ENCODE peak calls at places on chromosomes 6 and 20, in four cellular contexts. K is hepatocyte, R is left lung, F is testis. S is an unnamed sample.

GRCh38 chr6:149026530-149026942 is 279.7 kb downstream of the UST start:
- DNase-seq in K (peak), R (no peak), F (peak), S (peak)

GRCh38 chr6:127176175-127176574 is 57.7 kb downstream of the RSPO3 start:
- DNase-seq in K (no peak), R (no peak), F (no peak), S (no peak)

GRCh38 chr6:37320649-37321048 is 33.1 kb upstream of the RNF8 start:
- DNase-seq in K (no peak), R (no peak), F (no peak), S (no peak)

GRCh38 chr20:41228858-41229257 is 88.7 kb downstream of the ZHX3 start:
- DNase-seq in K (no peak), R (no peak), F (no peak), S (no peak)

GRCh38 chr20:46169245-46170171 is 51.4 kb downstream of the CD40 start:
- DNase-seq in K (no peak), R (no peak), F (no peak), S (no peak)

GRCh38 chr6:151609146-151609962 is 115.5 kb downstream of the CCDC170 start:
- DNase-seq in K (no peak), R (no peak), F (peak), S (no peak)

GRCh38 chr6:2529217-2529719 is 221.5 kb downstream of the MYLK4 start:
- DNase-seq in K (no peak), R (no peak), F (no peak), S (no peak)

GRCh38 chr6:164039954-164040375 is 625.4 kb downstream of the QKI start:
- DNase-seq in K (no peak), R (peak), F (peak), S (no peak)

GRCh38 chr20:36728986-36729385 is 16.9 kb downstream of the NDRG3 start:
- DNase-seq in K (peak), R (no peak), F (no peak), S (peak)

GRCh38 chr6:11710221-11710836 is 68.3 kb downstream of the ADTRP start:
- DNase-seq in K (no peak), R (no peak), F (no peak), S (no peak)

GRCh38 chr6:7939186-7939863 is 28.7 kb upstream of the TXNDC5 start:
- DNase-seq in K (no peak), R (no peak), F (no peak), S (no peak)

GRCh38 chr20:17479041-17479657 is 52.0 kb downstream of the BFSP1 start:
- DNase-seq in K (no peak), R (no peak), F (no peak), S (no peak)

GRCh38 chr20:23884771-23885162 is 5.2 kb upstream of the CST5 start:
- DNase-seq in K (no peak), R (no peak), F (no peak), S (no peak)

GRCh38 chr6:132552372-132552771 is at the start of gene TAAR8:
- DNase-seq in K (no peak), R (no peak), F (no peak), S (no peak)

GRCh38 chr6:136786708-136787107 is 5.6 kb downstream of the MAP3K5 start:
- DNase-seq in K (no peak), R (no peak), F (no peak), S (no peak)

GRCh38 chr6:119076173-119076965 is 2.1 kb downstream of the FAM184A start:
- DNase-seq in K (no peak), R (no peak), F (no peak), S (no peak)

GRCh38 chr20:354298-354977 is 7.5 kb downstream of the NRSN2 start:
- DNase-seq in K (peak), R (peak), F (peak), S (peak)

GRCh38 chr6:139676718-139677117 is 302.3 kb upstream of the CITED2 start:
- DNase-seq in K (no peak), R (no peak), F (no peak), S (no peak)

GRCh38 chr6:124076336-124077048 is 272.8 kb downstream of the NKAIN2 start:
- DNase-seq in K (no peak), R (no peak), F (no peak), S (no peak)

GRCh38 chr6:121984956-121985355 is 414.5 kb upstream of the HSF2 start:
- DNase-seq in K (no peak), R (no peak), F (no peak), S (no peak)

GRCh38 chr20:23031346-23031745 is 3.8 kb upstream of the SSTR4 start:
- DNase-seq in K (no peak), R (no peak), F (no peak), S (no peak)

GRCh38 chr20:19275630-19276071 is 63.2 kb downstream of the SLC24A3 start:
- DNase-seq in K (peak), R (peak), F (peak), S (no peak)

GRCh38 chr6:104531591-104531990 is 328.1 kb downstream of the HACE1 start:
- DNase-seq in K (no peak), R (no peak), F (no peak), S (no peak)

GRCh38 chr6:83464741-83465140 is 33.9 kb upstream of the ME1 start:
- DNase-seq in K (peak), R (no peak), F (no peak), S (no peak)

GRCh38 chr6:43768983-43769525 is 957 bp upstream of the VEGFA start:
- DNase-seq in K (peak), R (peak), F (peak), S (no peak)

GRCh38 chr20:16256981-16257380 is 316.3 kb downstream of the KIF16B start:
- DNase-seq in K (no peak), R (no peak), F (no peak), S (no peak)

GRCh38 chr6:131602913-131603312 is 25.1 kb downstream of the MED23 start:
- DNase-seq in K (peak), R (no peak), F (no peak), S (no peak)

GRCh38 chr6:112434896-112435295 is 87.8 kb downstream of the RFPL4B start:
- DNase-seq in K (no peak), R (no peak), F (peak), S (no peak)

GRCh38 chr20:50115041-50115512 is 2.1 kb upstream of the UBE2V1 start:
- DNase-seq in K (no peak), R (no peak), F (no peak), S (no peak)

GRCh38 chr6:83592770-83593394 is 80.5 kb downstream of the PRSS35 start:
- DNase-seq in K (peak), R (no peak), F (peak), S (peak)

GRCh38 chr6:79111549-79111948 is 33.5 kb upstream of the PHIP start:
- DNase-seq in K (no peak), R (no peak), F (no peak), S (no peak)

GRCh38 chr6:29845405-29846006 is 17.9 kb downstream of the HLA-G start:
- DNase-seq in K (peak), R (no peak), F (no peak), S (no peak)

GRCh38 chr20:48350291-48350988 is 477.4 kb downstream of the PREX1 start:
- DNase-seq in K (no peak), R (no peak), F (peak), S (peak)

GRCh38 chr20:25035924-25036323 is 22.0 kb downstream of the ACSS1 start:
- DNase-seq in K (no peak), R (no peak), F (peak), S (no peak)

GRCh38 chr20:44958276-44958675 is 1.9 kb downstream of the TOMM34 start:
- DNase-seq in K (no peak), R (no peak), F (no peak), S (no peak)
- H3K4me3 ChIP-seq in K (no peak), R (no peak), F (no peak), S (no peak)

GRCh38 chr6:16236648-16237199 is 1.7 kb upstream of the GMPR start:
- DNase-seq in K (no peak), R (peak), F (peak), S (no peak)
- H3K4me3 ChIP-seq in K (no peak), R (no peak), F (no peak), S (no peak)

GRCh38 chr20:62804632-62805364 is at the start of gene OGFR:
- DNase-seq in K (peak), R (peak), F (peak), S (peak)

GRCh38 chr20:62805711-62806382 is 1.2 kb downstream of the OGFR start:
- DNase-seq in K (peak), R (peak), F (no peak), S (peak)

GRCh38 chr20:62805365-62805710 is 703 bp downstream of the OGFR start:
- DNase-seq in K (peak), R (no peak), F (peak), S (peak)

GRCh38 chr20:62807444-62808210 is 3.0 kb downstream of the OGFR start:
- DNase-seq in K (no peak), R (no peak), F (no peak), S (no peak)

GRCh38 chr20:62806383-62807050 is 1.9 kb downstream of the OGFR start:
- DNase-seq in K (no peak), R (no peak), F (no peak), S (no peak)
- H3K4me3 ChIP-seq in K (no peak), R (no peak), F (no peak), S (no peak)

GRCh38 chr6:142907544-142907943 is 37.4 kb downstream of the HIVEP2 start:
- DNase-seq in K (no peak), R (no peak), F (no peak), S (no peak)
- H3K4me3 ChIP-seq in K (no peak), R (no peak), F (no peak), S (no peak)

GRCh38 chr6:130367767-130368166 is 1.9 kb downstream of the TMEM200A start:
- DNase-seq in K (no peak), R (no peak), F (no peak), S (peak)
- H3K4me3 ChIP-seq in K (peak), R (no peak), F (no peak), S (no peak)

GRCh38 chr6:46923476-46923875 is 1.7 kb upstream of the ADGRF5 start:
- DNase-seq in K (no peak), R (no peak), F (no peak), S (no peak)
- H3K4me3 ChIP-seq in K (no peak), R (no peak), F (no peak), S (no peak)

S was measured in H7.